ENCODE peak calls at places on chromosomes 4 and X, in nine cellular contexts. G, F, R, A, D, U, K, Z and T are unnamed samples. For H3K27me3 and H3K4me1, the result is how much of the 10 kb centered on the place peaks cover.

GRCh38 chr4:76690906-76691275 is 207.1 kb downstream of the SOWAHB start:
- DNase-seq in G (no peak), F (no peak), R (no peak), A (no peak), D (no peak), U (no peak), K (no peak), Z (no peak), T (no peak)

GRCh38 chr4:77001907-77002306 is 52.4 kb downstream of the SEPTIN11 start:
- DNase-seq in G (peak), F (peak), R (no peak), A (no peak), D (no peak), U (no peak), K (peak), Z (no peak), T (peak)

GRCh38 chrX:103878466-103879151 is 46.6 kb upstream of the RAB9B start:
- DNase-seq in G (peak), F (peak), R (no peak), A (no peak), D (peak), U (no peak), K (no peak), Z (no peak), T (peak)

GRCh38 chr4:168604496-168605373 is 107.9 kb downstream of the PALLD start:
- DNase-seq in G (no peak), F (peak), R (no peak), A (no peak), D (peak), U (no peak), K (no peak), Z (no peak), T (peak)

GRCh38 chrX:13050151-13050550 is 5.7 kb upstream of the FAM9C start:
- DNase-seq in G (no peak), F (no peak), R (no peak), A (no peak), D (no peak), U (no peak), K (no peak), Z (no peak), T (no peak)

GRCh38 chr4:56238251-56238650 is 149.0 kb downstream of the AASDH start:
- DNase-seq in G (no peak), F (no peak), R (no peak), A (no peak), D (no peak), U (no peak), K (peak), Z (no peak), T (no peak)

GRCh38 chrX:153507484-153508178 is 9.8 kb upstream of the ATP2B3 start:
- DNase-seq in G (peak), F (peak), R (peak), A (peak), D (peak), U (peak), K (peak), Z (peak), T (peak)

GRCh38 chrX:12814434-12814833 is 23.2 kb downstream of the PRPS2 start:
- DNase-seq in G (peak), F (peak), R (no peak), A (peak), D (no peak), U (no peak), K (no peak), Z (no peak), T (peak)

GRCh38 chr4:119041951-119042560 is 93.6 kb upstream of the MYOZ2 start:
- DNase-seq in G (peak), F (peak), R (no peak), A (peak), D (peak), U (no peak), K (no peak), Z (peak), T (peak)

GRCh38 chr4:56654238-56654632 is 26.9 kb downstream of the HOPX start:
- DNase-seq in G (no peak), F (no peak), R (no peak), A (peak), D (no peak), U (no peak), K (no peak), Z (no peak), T (no peak)

DNA sequence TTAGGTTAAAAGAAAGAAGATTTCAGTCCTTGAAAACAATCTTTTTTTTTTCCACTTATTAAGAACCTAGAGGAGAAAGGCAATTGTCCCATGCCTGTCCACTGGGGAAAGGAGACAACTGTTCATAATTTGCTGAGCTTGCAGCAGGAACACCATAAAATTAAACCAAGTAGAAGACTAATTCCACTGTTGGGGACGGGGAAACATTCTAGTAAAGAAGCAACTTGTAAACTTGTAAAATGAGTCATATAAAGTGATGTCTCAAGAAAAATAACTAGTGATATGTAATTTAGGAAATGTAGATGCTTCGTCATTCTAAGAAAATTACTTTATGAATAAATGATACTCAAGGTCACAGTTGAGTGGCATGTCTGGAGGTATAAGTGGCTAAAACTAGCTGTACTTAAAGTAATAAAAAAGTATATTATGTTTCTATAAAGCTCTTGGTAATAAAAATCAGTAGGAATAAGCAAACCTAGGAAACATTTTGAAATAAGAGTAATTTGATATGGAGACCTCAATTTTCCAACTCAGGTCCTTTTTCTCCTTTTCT is 121.2 kb upstream of the MID1 start:
- DNase-seq in G (no peak), F (no peak), R (no peak), A (no peak), D (no peak), U (no peak), K (no peak), Z (no peak), T (no peak)
- H3K27me3 ChIP-seq in G (under half), F (under half), R (under half), A (under half), D (under half), U (under half), K (under half), Z (under half), T (under half)

GRCh38 chr4:85994576-85994975 is 365.3 kb downstream of the MAPK10 start:
- DNase-seq in G (no peak), F (no peak), R (no peak), A (no peak), D (peak), U (no peak), K (no peak), Z (no peak), T (no peak)

GRCh38 chr4:85993641-85994040 is 366.2 kb downstream of the MAPK10 start:
- DNase-seq in G (no peak), F (no peak), R (no peak), A (no peak), D (no peak), U (no peak), K (no peak), Z (no peak), T (no peak)

GRCh38 chr4:85995361-85995760 is 364.5 kb downstream of the MAPK10 start:
- DNase-seq in G (no peak), F (no peak), R (no peak), A (no peak), D (no peak), U (no peak), K (no peak), Z (no peak), T (no peak)
- H3K4me1 ChIP-seq in G (under half), F (under half), R (under half), A (under half), D (under half), U (under half), K (under half), Z (under half), T (under half)

GRCh38 chr4:16224669-16225068 is 1.6 kb downstream of the TAPT1 start:
- DNase-seq in G (no peak), F (no peak), R (no peak), A (no peak), D (no peak), U (no peak), K (no peak), Z (no peak), T (no peak)

GRCh38 chr4:16226816-16227461 is 668 bp upstream of the TAPT1 start:
- DNase-seq in G (peak), F (peak), R (peak), A (peak), D (peak), U (peak), K (peak), Z (peak), T (peak)

GRCh38 chr4:16225996-16226815 is at the start of gene TAPT1:
- DNase-seq in G (peak), F (peak), R (peak), A (peak), D (peak), U (peak), K (no peak), Z (peak), T (peak)

GRCh38 chr4:16225139-16225538 is 1.1 kb downstream of the TAPT1 start:
- DNase-seq in G (no peak), F (peak), R (no peak), A (no peak), D (no peak), U (no peak), K (no peak), Z (no peak), T (peak)

GRCh38 chr4:16225681-16225995 is 633 bp downstream of the TAPT1 start:
- DNase-seq in G (no peak), F (peak), R (no peak), A (no peak), D (no peak), U (no peak), K (no peak), Z (no peak), T (no peak)
- H3K27me3 ChIP-seq in G (under half), F (under half), R (under half), A (under half), D (under half), U (under half), K (under half), Z (under half), T (under half)

DNA sequence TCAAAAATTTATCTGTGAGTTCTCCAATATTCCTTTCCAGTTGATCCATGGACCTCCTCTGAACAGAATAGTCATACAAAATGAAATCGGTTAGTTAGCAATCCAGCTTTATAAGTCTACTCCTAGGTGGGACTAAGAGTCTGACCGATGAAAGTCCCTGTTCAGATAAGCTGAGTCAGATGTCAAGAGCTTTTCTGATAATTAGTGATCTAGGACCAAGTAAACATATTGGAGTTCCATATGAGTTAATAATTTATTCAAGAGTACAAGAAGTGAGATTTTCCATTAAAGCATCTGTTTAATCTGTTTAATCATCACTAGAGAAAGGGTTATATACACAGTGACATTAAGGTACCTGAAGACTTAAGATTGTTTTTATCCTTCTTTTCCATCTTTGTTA is 74.7 kb downstream of the UGT8 start:
- DNase-seq in G (no peak), F (no peak), R (no peak), A (no peak), D (no peak), U (no peak), K (no peak), Z (no peak), T (no peak)
- H3K4me1 ChIP-seq in G (under half), F (under half), R (under half), A (under half), D (under half), U (under half), K (under half), Z (under half), T (under half)